ENCODE peak calls at places on chromosomes 2 and 18, in four cellular contexts. U is GM23338, M is Panc1, G is H1. X is an unnamed sample.

GRCh38 chr18:58682429-58683069 is 11.3 kb downstream of the MALT1 start:
- DNase-seq in M (no peak), G (no peak), U (no peak), X (no peak)

GRCh38 chr2:207813221-207813916 is 43.7 kb upstream of the FZD5 start:
- DNase-seq in U (peak; percentile 65), G (no peak), M (no peak), X (no peak)

GRCh38 chr2:189698020-189698887 is 23.8 kb downstream of the ANKAR start:
- DNase-seq in U (peak; percentile 81), M (no peak), G (no peak), X (no peak)

GRCh38 chr2:105102963-105103421 is 65.1 kb downstream of the MRPS9 start:
- DNase-seq in M (no peak), U (peak; percentile 97), G (peak; percentile 80), X (no peak)

GRCh38 chr2:161580426-161580825 is 43.8 kb upstream of the SLC4A10 start:
- DNase-seq in G (no peak), U (no peak), M (no peak), X (no peak)

GRCh38 chr18:38663270-38663669 is 1097.7 kb upstream of the CELF4 start:
- DNase-seq in M (no peak), U (no peak), G (no peak), X (no peak)

GRCh38 chr18:35861367-35862114 is 110.9 kb upstream of the RMP24 start:
- DNase-seq in M (no peak), G (peak; percentile 36), U (no peak), X (no peak)

GRCh38 chr18:9562584-9562983 is 51.8 kb downstream of the PPP4R1 start:
- DNase-seq in U (no peak), G (no peak), M (no peak), X (no peak)

GRCh38 chr2:221465776-221466175 is 106.3 kb downstream of the EPHA4 start:
- DNase-seq in G (no peak), M (no peak), U (no peak), X (no peak)

GRCh38 chr2:231188506-231189170 is 9.8 kb upstream of the ARMC9 start:
- DNase-seq in G (no peak), U (no peak), M (no peak), X (no peak)

GRCh38 chr18:22428672-22429071 is 11.0 kb upstream of the CTAGE1 start:
- DNase-seq in G (no peak), M (no peak), U (no peak), X (no peak)

GRCh38 chr2:26735096-26735495 is 29.0 kb upstream of the SLC35F6 start:
- DNase-seq in G (no peak), M (no peak), U (no peak), X (no peak)

GRCh38 chr2:68045337-68045736 is 17.5 kb downstream of the C1D start:
- DNase-seq in U (no peak), M (no peak), G (no peak), X (no peak)

GRCh38 chr2:74493546-74493945 is 5.9 kb downstream of the LBX2 start:
- DNase-seq in G (no peak), U (no peak), M (no peak), X (no peak)

GRCh38 chr2:74498500-74499268 is 719 bp downstream of the LBX2 start:
- DNase-seq in U (peak; percentile 88), G (peak; percentile 83), M (no peak), X (peak; percentile 29)

GRCh38 chr2:74496997-74497776 is 2.2 kb downstream of the LBX2 start:
- DNase-seq in U (no peak), G (no peak), M (no peak), X (no peak)

GRCh38 chr2:74497777-74498499 is 1.5 kb downstream of the LBX2 start:
- DNase-seq in G (peak; percentile 79), M (no peak), U (peak; percentile 72), X (peak; percentile 64)

GRCh38 chr2:74495440-74495839 is 4.0 kb downstream of the LBX2 start:
- DNase-seq in G (no peak), M (no peak), U (no peak), X (no peak)
- H3K27me3 ChIP-seq in G (peaks cover 43% of the 10 kb centered on the region), M (no peaks in the 10 kb centered on the region), U (peaks cover 65% of the 10 kb centered on the region), X (peaks cover 4% of the 10 kb centered on the region)

GRCh38 chr2:218399391-218400166 is at the start of gene CTDSP1:
- DNase-seq in U (peak; percentile 98), G (peak; percentile 97), M (no peak), X (peak; percentile 97)
- TF ChIP-seq POLR2AphosphoS5 in U (no peak), G (no peak), M (peak; percentile 74), X (peak; percentile 98)

GRCh38 chr2:217386041-217386440 is 526.2 kb upstream of the TNP1 start:
- DNase-seq in U (no peak), G (no peak), M (no peak), X (no peak)
- H3K27me3 ChIP-seq in U (no peaks in the 10 kb centered on the region), G (no peaks in the 10 kb centered on the region), M (no peaks in the 10 kb centered on the region), X (no peaks in the 10 kb centered on the region)

DNA sequence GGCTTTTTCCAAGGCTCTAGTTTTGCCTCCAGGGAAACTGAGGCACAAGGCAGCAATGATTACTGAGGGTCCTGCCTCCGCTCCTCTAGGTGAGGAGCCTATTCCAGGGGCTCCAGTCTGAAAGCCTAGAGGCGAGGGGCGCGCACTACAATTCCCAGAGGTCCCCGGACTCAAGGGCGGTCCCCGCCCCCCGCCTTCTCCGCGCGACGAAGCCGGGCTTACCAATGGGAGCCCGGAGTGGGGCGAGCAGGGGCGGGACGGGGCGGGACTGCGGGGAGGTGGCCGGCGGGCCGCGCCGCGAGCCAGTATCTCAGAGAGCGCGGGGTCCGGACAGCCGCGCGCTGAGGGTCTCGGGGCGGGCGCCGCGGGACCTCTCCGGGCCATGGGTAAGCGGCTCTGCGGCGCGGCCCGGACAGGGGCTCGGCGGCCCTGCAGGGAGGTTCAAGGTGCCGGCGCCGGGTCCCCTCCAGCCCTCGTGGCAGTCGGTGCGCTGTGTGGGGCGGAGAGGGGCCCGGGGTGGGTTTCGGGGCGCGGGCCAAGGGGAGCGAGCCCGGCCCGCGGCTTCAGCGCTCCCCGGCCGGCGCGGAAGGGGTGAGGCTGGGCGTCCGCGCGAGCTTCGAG is at the start of gene ARID5A:
- DNase-seq in M (no peak), G (peak; percentile 89), U (peak; percentile 97), X (peak; percentile 98)
- TF ChIP-seq POLR2AphosphoS5 in M (peak; percentile 36), G (no peak), U (peak; percentile 68), X (peak; percentile 84)